ENCODE peak calls at places on chromosomes 6 and 20, in four cellular contexts. M is HT1080, U is heart right ventricle, A is SW480. Y is an unnamed sample.
A peak's percentile ranks its signal among the peaks of the same experiment; 100 is the strongest.

GRCh38 chr20:45358282-45359068 is 4.5 kb upstream of the SYS1 start:
- DNase-seq in M (peak; percentile 49), U (peak; percentile 60), A (peak; percentile 85), Y (peak; percentile 60)

GRCh38 chr6:74741608-74742007 is 464.2 kb downstream of the COL12A1 start:
- DNase-seq in M (no peak), U (no peak), A (no peak), Y (no peak)

GRCh38 chr20:63625771-63626423 is 1.0 kb downstream of the GMEB2 start:
- DNase-seq in M (no peak), U (peak; percentile 34), A (peak; percentile 39), Y (peak; percentile 41)

GRCh38 chr6:116797585-116797984 is 31.3 kb downstream of the GPRC6A start:
- DNase-seq in M (no peak), U (no peak), A (no peak), Y (no peak)

GRCh38 chr20:51326241-51326819 is 216.2 kb downstream of the NFATC2 start:
- DNase-seq in M (peak; percentile 46), U (no peak), A (peak; percentile 70), Y (no peak)

GRCh38 chr6:5762561-5762968 is 244.2 kb downstream of the NRN1 start:
- DNase-seq in M (no peak), U (no peak), A (no peak), Y (no peak)

GRCh38 chr6:170404036-170404435 is 97.5 kb downstream of the FAM120B start:
- DNase-seq in M (no peak), U (no peak), A (no peak), Y (no peak)

GRCh38 chr6:1885576-1886003 is 275.9 kb downstream of the FOXC1 start:
- DNase-seq in M (no peak), U (no peak), A (no peak), Y (no peak)

GRCh38 chr6:107805504-107805903 is 18.6 kb downstream of the SCML4 start:
- DNase-seq in M (no peak), U (no peak), A (no peak), Y (no peak)

GRCh38 chr20:62134735-62135231 is 8.4 kb downstream of the PSMA7 start:
- DNase-seq in M (no peak), U (no peak), A (no peak), Y (no peak)

GRCh38 chr6:33759887-33760629 is 13.4 kb upstream of the IP6K3 start:
- DNase-seq in M (no peak), U (no peak), A (no peak), Y (no peak)

GRCh38 chr6:143884161-143884560 is 19.9 kb downstream of the ZC2HC1B start:
- DNase-seq in M (no peak), U (no peak), A (no peak), Y (no peak)

GRCh38 chr6:5308066-5308465 is 46.8 kb downstream of the FARS2 start:
- DNase-seq in M (peak; percentile 68), U (no peak), A (no peak), Y (no peak)

GRCh38 chr6:12601881-12602280 is 114.7 kb upstream of the PHACTR1 start:
- DNase-seq in M (no peak), U (no peak), A (no peak), Y (no peak)

GRCh38 chr6:150598858-150599198 is 857 bp upstream of the PLEKHG1 start:
- DNase-seq in M (no peak), U (no peak), A (no peak), Y (no peak)

GRCh38 chr6:47663462-47664216 is 34.7 kb upstream of the ADGRF4 start:
- DNase-seq in M (no peak), U (no peak), A (no peak), Y (no peak)

GRCh38 chr20:2688041-2688591 is 4.5 kb upstream of the EBF4 start:
- DNase-seq in M (peak; percentile 57), U (peak; percentile 52), A (no peak), Y (no peak)

GRCh38 chr6:89035252-89036106 is 45.1 kb upstream of the PNRC1 start:
- DNase-seq in M (peak; percentile 77), U (peak; percentile 70), A (peak; percentile 50), Y (peak; percentile 72)

GRCh38 chr20:51930775-51931174 is 128.5 kb upstream of the SALL4 start:
- DNase-seq in M (peak; percentile 86), U (no peak), A (peak; percentile 63), Y (no peak)

GRCh38 chr6:38432479-38432878 is 207.2 kb downstream of the BTBD9 start:
- DNase-seq in M (peak; percentile 59), U (no peak), A (no peak), Y (no peak)